ENCODE peak calls at places on chromosomes 5 and 9, in five cellular contexts. Z, Y, B, A and M are unnamed samples.
A peak's percentile ranks its signal among the peaks of the same experiment; 100 is the strongest.

GRCh38 chr5:39178171-39178570 is 41.2 kb downstream of the FYB1 start:
- DNase-seq in A (no peak), B (peak; percentile 22), Y (peak; percentile 44), Z (peak; percentile 37), M (no peak)

GRCh38 chr5:173764321-173765029 is 123.7 kb upstream of the CPEB4 start:
- DNase-seq in Z (peak; percentile 96), B (peak; percentile 93), A (peak; percentile 61), Y (peak; percentile 97), M (peak; percentile 96)

GRCh38 chr5:139482050-139482889 is at the start of gene STING1:
- DNase-seq in A (peak; percentile 89), B (peak; percentile 98), Y (peak; percentile 96), Z (peak; percentile 95), M (peak; percentile 96)

GRCh38 chr5:147857302-147858129 is 21.0 kb upstream of the SCGB3A2 start:
- DNase-seq in A (peak; percentile 69), Z (peak; percentile 52), B (peak; percentile 81), Y (peak; percentile 61), M (peak; percentile 65)

GRCh38 chr5:157057459-157058370 is 1.2 kb downstream of the HAVCR1 start:
- DNase-seq in B (no peak), Y (peak; percentile 59), A (no peak), Z (no peak), M (no peak)

GRCh38 chr9:15104826-15105420 is 194.7 kb upstream of the FREM1 start:
- DNase-seq in B (peak; percentile 52), Z (peak; percentile 23), A (no peak), Y (peak; percentile 47), M (peak; percentile 32)

GRCh38 chr9:85040141-85040540 is 370.6 kb downstream of the NTRK2 start:
- DNase-seq in B (no peak), Z (no peak), A (no peak), Y (no peak), M (no peak)

GRCh38 chr5:64746446-64746845 is 22.0 kb downstream of the SREK1IP1 start:
- DNase-seq in Y (peak; percentile 34), B (no peak), A (no peak), Z (peak; percentile 82), M (peak; percentile 32)

GRCh38 chr9:89359018-89359417 is 40.7 kb downstream of the SECISBP2 start:
- DNase-seq in B (no peak), Z (peak; percentile 6), A (no peak), Y (no peak), M (peak; percentile 5)

GRCh38 chr9:68961587-68961986 is 52.3 kb downstream of the PRKACG start:
- DNase-seq in A (no peak), Z (no peak), Y (no peak), B (no peak), M (no peak)

GRCh38 chr9:98929866-98930265 is 13.8 kb upstream of the COL15A1 start:
- DNase-seq in Y (peak; percentile 82), B (no peak), Z (no peak), A (no peak), M (peak; percentile 76)

GRCh38 chr9:36144322-36145206 is 8.0 kb downstream of the GLIPR2 start:
- DNase-seq in Z (no peak), Y (no peak), B (no peak), A (no peak), M (no peak)

GRCh38 chr9:37032713-37033112 is 1.4 kb downstream of the PAX5 start:
- DNase-seq in A (no peak), Y (no peak), Z (no peak), B (no peak), M (no peak)

GRCh38 chr5:75756991-75757390 is 39.8 kb upstream of the POC5 start:
- DNase-seq in A (no peak), Z (no peak), B (no peak), Y (peak; percentile 14), M (peak; percentile 13)

GRCh38 chr9:70043689-70044449 is at the start of gene MAMDC2:
- DNase-seq in A (peak; percentile 42), Z (peak; percentile 59), Y (peak; percentile 17), B (peak; percentile 23), M (peak; percentile 49)

GRCh38 chr5:151695464-151695863 is 8.7 kb upstream of the SPARC start:
- DNase-seq in Z (peak; percentile 27), B (no peak), Y (no peak), A (no peak), M (no peak)

GRCh38 chr5:108919591-108920326 is 172.1 kb downstream of the FER start:
- DNase-seq in A (no peak), Z (no peak), Y (no peak), B (peak; percentile 16), M (no peak)

GRCh38 chr5:8813180-8813579 is 732.7 kb downstream of the SEMA5A start:
- DNase-seq in Z (no peak), B (no peak), A (no peak), Y (peak; percentile 17), M (no peak)

GRCh38 chr9:110189001-110189400 is 19.0 kb downstream of the C9orf152 start:
- DNase-seq in Y (no peak), Z (no peak), A (peak; percentile 77), B (peak; percentile 33), M (no peak)

GRCh38 chr5:160054831-160055230 is 45.9 kb downstream of the TTC1 start:
- DNase-seq in Y (peak; percentile 43), Z (peak; percentile 39), B (no peak), A (peak; percentile 47), M (peak; percentile 46)

GRCh38 chr9:137666950-137667670 is 48.3 kb downstream of the EHMT1 start:
- DNase-seq in B (no peak), A (peak; percentile 37), Y (no peak), Z (no peak), M (no peak)

GRCh38 chr5:109347252-109347888 is 62.4 kb downstream of the PJA2 start:
- DNase-seq in Y (no peak), Z (no peak), B (no peak), A (no peak), M (no peak)

GRCh38 chr9:6843742-6844141 is 86.0 kb downstream of the KDM4C start:
- DNase-seq in Z (no peak), B (no peak), Y (no peak), A (no peak), M (no peak)

GRCh38 chr9:137783521-137783920 is 94.1 kb upstream of the CACNA1B start:
- DNase-seq in B (no peak), Y (no peak), Z (no peak), A (no peak), M (no peak)

GRCh38 chr9:110912701-110913291 is 125.5 kb downstream of the LPAR1 start:
- DNase-seq in Y (peak; percentile 92), Z (peak; percentile 50), B (no peak), A (no peak), M (no peak)

GRCh38 chr5:66826696-66827095 is 230.5 kb downstream of the MAST4 start:
- DNase-seq in Z (no peak), A (no peak), B (no peak), Y (no peak), M (no peak)

DNA sequence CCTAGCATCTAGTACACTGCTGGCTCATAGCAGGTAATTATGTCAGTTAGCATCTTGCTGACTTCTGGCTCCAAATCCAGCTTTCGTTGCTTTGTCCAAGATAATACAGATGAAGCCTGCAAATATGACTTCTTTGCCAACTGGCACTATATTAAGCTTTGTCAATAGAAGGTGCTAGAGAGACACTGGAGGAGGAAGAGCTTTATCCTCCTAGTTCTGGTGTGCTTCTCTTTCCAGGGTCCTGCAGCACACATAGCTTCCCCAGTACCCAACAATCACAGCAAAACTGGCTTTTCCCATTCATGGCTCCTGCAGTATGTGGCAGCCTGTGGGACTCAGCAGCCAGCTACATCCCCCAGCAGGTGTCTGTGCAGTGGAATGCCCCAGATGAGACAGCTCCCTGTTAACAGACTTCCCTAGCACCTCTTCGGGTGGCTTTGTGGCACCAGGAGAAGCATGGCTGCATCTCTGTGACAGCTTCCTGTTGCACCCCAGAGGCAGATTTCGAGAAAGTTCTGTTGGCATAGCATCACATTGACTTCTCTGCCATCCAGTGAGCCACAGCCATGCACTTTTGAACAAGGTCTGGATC is 147.8 kb downstream of the OXCT1 start:
- DNase-seq in Y (peak; percentile 10), B (peak; percentile 36), A (no peak), Z (peak; percentile 19), M (peak; percentile 9)
- TF ChIP-seq CTCF in Y (peak; percentile 34), B (peak; percentile 22), A (no peak), Z (peak; percentile 17), M (peak; percentile 28)

GRCh38 chr5:59525310-59525709 is 368.2 kb downstream of the PDE4D start:
- DNase-seq in A (no peak), B (no peak), Y (no peak), Z (no peak), M (no peak)
- H3K4me3 ChIP-seq in A (no peak overlapping the region), B (no peak overlapping the region), Y (no peak overlapping the region), Z (no peak overlapping the region), M (no peak overlapping the region)

GRCh38 chr5:122054266-122054665 is 23.8 kb downstream of the LOX start:
- DNase-seq in B (no peak), Y (no peak), Z (no peak), A (no peak), M (no peak)

GRCh38 chr5:122050959-122051358 is 27.1 kb downstream of the LOX start:
- DNase-seq in B (no peak), A (no peak), Z (no peak), Y (no peak), M (no peak)

GRCh38 chr5:122051569-122051968 is 26.5 kb downstream of the LOX start:
- DNase-seq in Y (no peak), Z (no peak), B (no peak), A (no peak), M (no peak)

GRCh38 chr5:122056913-122057312 is 21.1 kb downstream of the LOX start:
- DNase-seq in Y (peak; percentile 23), B (no peak), Z (no peak), A (no peak), M (no peak)

DNA sequence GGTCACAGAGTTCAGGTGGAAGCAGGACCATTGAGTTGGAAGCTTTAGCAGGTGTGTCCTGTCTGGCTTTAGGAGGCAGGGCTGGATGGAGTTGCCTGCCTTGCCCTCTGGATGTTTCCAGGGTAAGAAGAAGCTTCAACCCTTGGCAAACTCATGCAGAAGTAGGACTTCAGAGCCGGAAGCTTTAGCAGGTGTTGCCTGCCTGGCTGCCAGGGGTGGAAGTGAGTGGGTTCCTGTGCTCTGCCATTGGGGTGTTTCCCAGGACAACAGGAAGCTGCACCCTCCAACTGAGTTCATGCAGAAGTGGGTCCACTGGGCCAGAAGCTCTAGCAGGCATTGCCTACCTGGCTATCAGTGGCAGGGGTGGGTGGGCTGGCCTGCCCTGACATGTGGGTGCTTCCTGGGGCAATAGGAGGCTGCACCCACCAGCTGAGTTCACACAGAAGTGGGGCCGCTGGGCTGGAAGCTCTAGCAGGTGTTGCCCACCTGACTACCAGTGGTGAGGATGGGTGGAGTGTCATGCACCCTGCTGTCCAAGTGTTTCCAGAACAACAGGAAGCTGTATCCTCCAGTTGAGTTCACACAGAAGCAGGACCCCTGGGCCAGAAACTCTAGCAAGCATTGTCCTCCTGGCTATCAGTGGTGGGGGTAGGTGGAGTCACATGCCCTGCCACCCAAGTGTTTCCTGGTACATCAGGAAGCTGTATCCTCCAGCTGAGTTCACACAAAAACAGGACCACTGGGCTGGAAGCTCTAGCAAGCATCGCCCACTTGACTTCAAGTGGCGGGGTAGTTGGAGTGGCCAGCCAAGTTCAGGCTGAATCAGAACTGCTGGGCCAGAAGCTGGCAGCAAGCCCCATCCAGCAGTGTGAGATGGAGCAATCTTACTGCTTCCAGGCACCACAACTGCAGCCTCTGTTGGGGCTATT is 24.6 kb downstream of the LOX start:
- DNase-seq in A (no peak), B (peak; percentile 58), Z (peak; percentile 47), Y (peak; percentile 55), M (no peak)
- TF ChIP-seq CTCF in A (no peak), B (no peak), Z (no peak), Y (no peak), M (no peak)

DNA sequence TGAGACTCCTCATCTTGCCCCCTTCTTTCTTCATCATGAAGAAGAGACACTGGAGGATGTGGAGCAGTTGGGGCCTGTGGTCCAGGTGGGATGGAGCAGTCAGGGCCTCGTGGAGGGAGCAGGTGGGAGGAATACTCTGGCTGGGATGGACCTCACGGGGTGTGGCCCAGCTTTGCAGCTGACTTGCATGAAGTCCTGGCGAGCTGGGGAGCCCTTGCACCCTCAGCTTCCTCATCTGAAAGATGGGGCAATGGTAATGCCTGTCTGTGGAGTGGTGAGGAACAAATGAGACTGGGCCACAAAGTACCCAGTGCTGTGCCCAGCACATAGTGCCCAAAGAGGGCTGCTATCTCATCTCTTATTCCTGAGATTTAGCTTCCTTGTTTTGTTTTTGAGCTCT is 91.5 kb downstream of the DAB2IP start:
- DNase-seq in Y (no peak), B (no peak), Z (no peak), A (no peak), M (no peak)
- H3K4me3 ChIP-seq in Y (no peak overlapping the region), B (peak overlapping the region; percentile 32), Z (no peak overlapping the region), A (no peak overlapping the region), M (no peak overlapping the region)